ENCODE peak calls at places on chromosomes 16 and 17, in seven cellular contexts. One of them, this sample, is unnamed.

GRCh38 chr17:6035801-6036394 is 34.3 kb upstream of the WSCD1 start:
- DNase-seq in PC-9: no peak
- DNase-seq in CD8-positive, alpha-beta T cell: no peak
- DNase-seq in left ventricle myocardium inferior: no peak
- DNase-seq in H1: no peak
- DNase-seq in IMR-90: no peak
- DNase-seq in astrocyte: no peak
- DNase-seq in this sample: no peak

GRCh38 chr16:28863929-28864886 is 565 bp downstream of the SH2B1 start:
- DNase-seq in left ventricle myocardium inferior: no peak
- DNase-seq in H1: no peak
- DNase-seq in IMR-90: peak
- DNase-seq in CD8-positive, alpha-beta T cell: peak
- DNase-seq in PC-9: no peak
- DNase-seq in astrocyte: peak
- DNase-seq in this sample: peak

GRCh38 chr17:61431594-61432311 is 20.5 kb upstream of the TBX4 start:
- DNase-seq in CD8-positive, alpha-beta T cell: no peak
- DNase-seq in IMR-90: peak
- DNase-seq in H1: no peak
- DNase-seq in PC-9: peak
- DNase-seq in left ventricle myocardium inferior: no peak
- DNase-seq in astrocyte: no peak
- DNase-seq in this sample: no peak

GRCh38 chr17:34382586-34383224 is 19.7 kb upstream of the CCL1 start:
- DNase-seq in PC-9: no peak
- DNase-seq in CD8-positive, alpha-beta T cell: no peak
- DNase-seq in IMR-90: no peak
- DNase-seq in H1: no peak
- DNase-seq in astrocyte: no peak
- DNase-seq in left ventricle myocardium inferior: no peak
- DNase-seq in this sample: no peak

GRCh38 chr16:66167564-66168291 is 198.8 kb upstream of the CDH5 start:
- DNase-seq in H1: no peak
- DNase-seq in CD8-positive, alpha-beta T cell: no peak
- DNase-seq in astrocyte: peak
- DNase-seq in left ventricle myocardium inferior: no peak
- DNase-seq in IMR-90: peak
- DNase-seq in PC-9: no peak
- DNase-seq in this sample: no peak

GRCh38 chr17:39393732-39394131 is 7.7 kb downstream of the FBXL20 start:
- DNase-seq in CD8-positive, alpha-beta T cell: no peak
- DNase-seq in IMR-90: no peak
- DNase-seq in left ventricle myocardium inferior: no peak
- DNase-seq in H1: no peak
- DNase-seq in astrocyte: peak
- DNase-seq in PC-9: no peak
- DNase-seq in this sample: no peak

GRCh38 chr16:30546115-30546514 is 11.5 kb upstream of the ZNF747 start:
- DNase-seq in astrocyte: no peak
- DNase-seq in left ventricle myocardium inferior: no peak
- DNase-seq in PC-9: no peak
- DNase-seq in CD8-positive, alpha-beta T cell: no peak
- DNase-seq in H1: no peak
- DNase-seq in IMR-90: no peak
- DNase-seq in this sample: no peak

GRCh38 chr17:12485361-12485911 is 180.3 kb upstream of the MYOCD start:
- DNase-seq in IMR-90: peak
- DNase-seq in CD8-positive, alpha-beta T cell: no peak
- DNase-seq in H1: no peak
- DNase-seq in astrocyte: peak
- DNase-seq in left ventricle myocardium inferior: no peak
- DNase-seq in PC-9: no peak
- DNase-seq in this sample: no peak

GRCh38 chr17:38636054-38636453 is 30.3 kb upstream of the SRCIN1 start:
- DNase-seq in astrocyte: no peak
- DNase-seq in H1: peak
- DNase-seq in PC-9: no peak
- DNase-seq in CD8-positive, alpha-beta T cell: no peak
- DNase-seq in left ventricle myocardium inferior: no peak
- DNase-seq in IMR-90: no peak
- DNase-seq in this sample: no peak

GRCh38 chr17:49746791-49747490 is 17.0 kb downstream of the FAM117A start:
- DNase-seq in H1: no peak
- DNase-seq in IMR-90: no peak
- DNase-seq in CD8-positive, alpha-beta T cell: peak
- DNase-seq in PC-9: no peak
- DNase-seq in astrocyte: no peak
- DNase-seq in left ventricle myocardium inferior: no peak
- DNase-seq in this sample: no peak

GRCh38 chr17:80364091-80364691 is 50.8 kb upstream of the ENDOV start:
- DNase-seq in PC-9: no peak
- DNase-seq in left ventricle myocardium inferior: no peak
- DNase-seq in IMR-90: no peak
- DNase-seq in astrocyte: no peak
- DNase-seq in H1: peak
- DNase-seq in CD8-positive, alpha-beta T cell: no peak
- DNase-seq in this sample: no peak

GRCh38 chr17:7356779-7357178 is 1.8 kb downstream of the TMEM95 start:
- DNase-seq in left ventricle myocardium inferior: no peak
- DNase-seq in PC-9: no peak
- DNase-seq in IMR-90: no peak
- DNase-seq in CD8-positive, alpha-beta T cell: no peak
- DNase-seq in H1: no peak
- DNase-seq in astrocyte: no peak
- DNase-seq in this sample: no peak

GRCh38 chr16:72860726-72861562 is 187.0 kb downstream of the ZFHX3 start:
- DNase-seq in astrocyte: no peak
- DNase-seq in CD8-positive, alpha-beta T cell: no peak
- DNase-seq in IMR-90: no peak
- DNase-seq in left ventricle myocardium inferior: no peak
- DNase-seq in PC-9: no peak
- DNase-seq in H1: no peak
- DNase-seq in this sample: no peak

GRCh38 chr16:72859581-72859980 is 188.3 kb downstream of the ZFHX3 start:
- DNase-seq in left ventricle myocardium inferior: no peak
- DNase-seq in PC-9: no peak
- DNase-seq in CD8-positive, alpha-beta T cell: no peak
- DNase-seq in H1: no peak
- DNase-seq in IMR-90: no peak
- DNase-seq in astrocyte: no peak
- DNase-seq in this sample: no peak

GRCh38 chr16:72856797-72857196 is 191.1 kb downstream of the ZFHX3 start:
- DNase-seq in left ventricle myocardium inferior: no peak
- DNase-seq in astrocyte: no peak
- DNase-seq in CD8-positive, alpha-beta T cell: no peak
- DNase-seq in PC-9: no peak
- DNase-seq in H1: peak
- DNase-seq in IMR-90: no peak
- DNase-seq in this sample: no peak

GRCh38 chr16:72857841-72858594 is 189.9 kb downstream of the ZFHX3 start:
- DNase-seq in left ventricle myocardium inferior: no peak
- DNase-seq in H1: no peak
- DNase-seq in astrocyte: no peak
- DNase-seq in IMR-90: no peak
- DNase-seq in CD8-positive, alpha-beta T cell: no peak
- DNase-seq in PC-9: no peak
- DNase-seq in this sample: no peak

GRCh38 chr16:72858611-72859493 is 189.1 kb downstream of the ZFHX3 start:
- DNase-seq in CD8-positive, alpha-beta T cell: no peak
- DNase-seq in astrocyte: peak
- DNase-seq in left ventricle myocardium inferior: no peak
- DNase-seq in H1: no peak
- DNase-seq in IMR-90: peak
- DNase-seq in PC-9: no peak
- DNase-seq in this sample: no peak
- H3K27ac ChIP-seq in CD8-positive, alpha-beta T cell: no peak
- H3K27ac ChIP-seq in astrocyte: peak
- H3K27ac ChIP-seq in left ventricle myocardium inferior: peak
- H3K27ac ChIP-seq in H1: no peak
- H3K27ac ChIP-seq in IMR-90: peak
- H3K27ac ChIP-seq in PC-9: no peak
- H3K27ac ChIP-seq in this sample: peak

GRCh38 chr16:25709182-25709581 is 17.4 kb downstream of the HS3ST4 start:
- DNase-seq in CD8-positive, alpha-beta T cell: no peak
- DNase-seq in H1: no peak
- DNase-seq in PC-9: no peak
- DNase-seq in left ventricle myocardium inferior: no peak
- DNase-seq in IMR-90: no peak
- DNase-seq in astrocyte: no peak
- DNase-seq in this sample: no peak

GRCh38 chr16:25707553-25707952 is 15.8 kb downstream of the HS3ST4 start:
- DNase-seq in IMR-90: no peak
- DNase-seq in left ventricle myocardium inferior: no peak
- DNase-seq in H1: no peak
- DNase-seq in CD8-positive, alpha-beta T cell: no peak
- DNase-seq in astrocyte: no peak
- DNase-seq in PC-9: no peak
- DNase-seq in this sample: no peak

GRCh38 chr16:25713785-25714570 is 22.2 kb downstream of the HS3ST4 start:
- DNase-seq in IMR-90: no peak
- DNase-seq in H1: no peak
- DNase-seq in left ventricle myocardium inferior: no peak
- DNase-seq in CD8-positive, alpha-beta T cell: no peak
- DNase-seq in astrocyte: no peak
- DNase-seq in PC-9: no peak
- DNase-seq in this sample: no peak

DNA sequence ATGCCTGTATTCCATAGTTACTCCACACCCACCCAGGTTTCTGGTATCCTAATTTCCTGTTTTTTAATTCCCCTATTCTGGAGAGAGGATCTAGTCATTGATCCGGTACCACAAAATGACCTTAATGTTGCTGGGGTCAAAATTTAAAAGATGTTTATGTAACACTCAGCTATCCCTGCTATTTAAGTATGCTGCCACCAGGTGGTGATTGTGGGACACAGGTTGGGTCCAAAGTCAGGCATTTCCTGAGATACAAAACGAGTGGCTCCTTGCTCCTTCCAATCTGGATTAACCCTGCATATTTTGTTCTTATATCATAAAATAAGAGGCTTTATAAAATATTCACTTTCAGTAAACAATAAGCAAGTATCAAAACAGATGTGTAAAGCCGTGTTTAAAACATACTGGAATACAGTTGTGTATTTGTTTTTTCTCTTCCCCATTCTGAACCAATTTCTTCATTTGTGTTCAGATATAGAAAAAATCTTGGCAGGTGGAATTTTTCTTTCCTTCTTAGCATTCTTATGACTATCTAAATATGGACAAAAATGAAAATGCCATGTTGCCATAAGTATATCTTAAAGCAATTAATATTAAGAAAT is 16.3 kb downstream of the HS3ST4 start:
- DNase-seq in IMR-90: no peak
- DNase-seq in left ventricle myocardium inferior: no peak
- DNase-seq in PC-9: no peak
- DNase-seq in CD8-positive, alpha-beta T cell: no peak
- DNase-seq in H1: peak
- DNase-seq in astrocyte: no peak
- DNase-seq in this sample: no peak
- TF ChIP-seq CTCF in IMR-90: peak
- TF ChIP-seq CTCF in left ventricle myocardium inferior: no peak
- TF ChIP-seq CTCF in PC-9: peak
- TF ChIP-seq CTCF in CD8-positive, alpha-beta T cell: no peak
- TF ChIP-seq CTCF in H1: peak
- TF ChIP-seq CTCF in astrocyte: no peak
- TF ChIP-seq CTCF in this sample: no peak

GRCh38 chr17:45430006-45430737 is 2.5 kb downstream of the ARHGAP27 start:
- DNase-seq in CD8-positive, alpha-beta T cell: no peak
- DNase-seq in H1: no peak
- DNase-seq in astrocyte: no peak
- DNase-seq in IMR-90: no peak
- DNase-seq in PC-9: no peak
- DNase-seq in left ventricle myocardium inferior: no peak
- DNase-seq in this sample: peak
- H3K27ac ChIP-seq in CD8-positive, alpha-beta T cell: no peak
- H3K27ac ChIP-seq in H1: no peak
- H3K27ac ChIP-seq in astrocyte: no peak
- H3K27ac ChIP-seq in IMR-90: no peak
- H3K27ac ChIP-seq in PC-9: no peak
- H3K27ac ChIP-seq in left ventricle myocardium inferior: no peak
- H3K27ac ChIP-seq in this sample: no peak

GRCh38 chr17:66447159-66447558 is 144.7 kb downstream of the PRKCA start:
- DNase-seq in H1: no peak
- DNase-seq in CD8-positive, alpha-beta T cell: no peak
- DNase-seq in left ventricle myocardium inferior: no peak
- DNase-seq in astrocyte: no peak
- DNase-seq in PC-9: no peak
- DNase-seq in IMR-90: no peak
- DNase-seq in this sample: no peak
- TF ChIP-seq CTCF in H1: no peak
- TF ChIP-seq CTCF in CD8-positive, alpha-beta T cell: no peak
- TF ChIP-seq CTCF in left ventricle myocardium inferior: no peak
- TF ChIP-seq CTCF in astrocyte: no peak
- TF ChIP-seq CTCF in PC-9: no peak
- TF ChIP-seq CTCF in IMR-90: no peak
- TF ChIP-seq CTCF in this sample: no peak

DNA sequence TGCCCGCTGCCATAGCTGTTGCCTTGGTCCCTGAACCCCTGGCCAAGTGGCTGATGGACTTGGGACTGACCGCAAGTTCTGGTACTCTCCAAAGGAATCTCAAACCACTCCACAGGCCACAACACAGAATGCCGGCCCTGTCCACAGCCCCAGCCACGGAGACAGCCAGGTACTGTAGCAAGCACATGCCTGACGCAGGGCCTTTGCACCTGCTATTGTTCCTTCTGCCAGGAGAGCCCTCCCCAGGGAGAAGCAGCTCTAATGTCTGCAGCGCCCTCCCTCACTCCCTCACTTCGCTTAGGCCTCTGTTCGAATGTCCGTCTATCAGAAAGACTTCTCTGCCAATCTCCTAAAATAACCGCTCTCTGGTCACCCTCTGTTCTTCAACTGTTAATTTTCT is 15.4 kb downstream of the RTN4RL1 start:
- DNase-seq in astrocyte: no peak
- DNase-seq in CD8-positive, alpha-beta T cell: no peak
- DNase-seq in H1: no peak
- DNase-seq in left ventricle myocardium inferior: no peak
- DNase-seq in PC-9: no peak
- DNase-seq in IMR-90: no peak
- DNase-seq in this sample: no peak
- H3K27ac ChIP-seq in astrocyte: no peak
- H3K27ac ChIP-seq in CD8-positive, alpha-beta T cell: no peak
- H3K27ac ChIP-seq in H1: no peak
- H3K27ac ChIP-seq in left ventricle myocardium inferior: no peak
- H3K27ac ChIP-seq in PC-9: no peak
- H3K27ac ChIP-seq in IMR-90: no peak
- H3K27ac ChIP-seq in this sample: no peak

GRCh38 chr16:89050119-89050867 is 43.4 kb upstream of the ACSF3 start:
- DNase-seq in left ventricle myocardium inferior: no peak
- DNase-seq in astrocyte: no peak
- DNase-seq in H1: no peak
- DNase-seq in PC-9: no peak
- DNase-seq in IMR-90: no peak
- DNase-seq in CD8-positive, alpha-beta T cell: peak
- DNase-seq in this sample: peak
- TF ChIP-seq CTCF in left ventricle myocardium inferior: no peak
- TF ChIP-seq CTCF in astrocyte: no peak
- TF ChIP-seq CTCF in H1: no peak
- TF ChIP-seq CTCF in PC-9: no peak
- TF ChIP-seq CTCF in IMR-90: no peak
- TF ChIP-seq CTCF in CD8-positive, alpha-beta T cell: no peak
- TF ChIP-seq CTCF in this sample: no peak

GRCh38 chr17:35789044-35789443 is 6.4 kb downstream of the MMP28 start:
- DNase-seq in IMR-90: no peak
- DNase-seq in PC-9: no peak
- DNase-seq in H1: no peak
- DNase-seq in astrocyte: no peak
- DNase-seq in left ventricle myocardium inferior: no peak
- DNase-seq in CD8-positive, alpha-beta T cell: no peak
- DNase-seq in this sample: no peak
- H3K27ac ChIP-seq in IMR-90: no peak
- H3K27ac ChIP-seq in PC-9: peak
- H3K27ac ChIP-seq in H1: no peak
- H3K27ac ChIP-seq in astrocyte: peak
- H3K27ac ChIP-seq in left ventricle myocardium inferior: no peak
- H3K27ac ChIP-seq in CD8-positive, alpha-beta T cell: no peak
- H3K27ac ChIP-seq in this sample: no peak

This sample was measured in psoas muscle.